ENCODE peak calls at places on chromosomes 4 and X, in four cellular contexts. B is ELR, F is GM23248, I is testis. T is an unnamed sample.

GRCh38 chrX:111837226-111837625 is 38.8 kb upstream of the TRPC5OS start:
- DNase-seq in B (no peak), F (no peak), I (no peak), T (no peak)

GRCh38 chr4:26462874-26463273 is 27.4 kb downstream of the CCKAR start:
- DNase-seq in B (no peak), F (no peak), I (no peak), T (no peak)

GRCh38 chr4:163846008-163846407 is 351.5 kb downstream of the TMA16 start:
- DNase-seq in B (no peak), F (no peak), I (no peak), T (no peak)

GRCh38 chr4:16686195-16686594 is 212.2 kb downstream of the LDB2 start:
- DNase-seq in B (peak), F (peak), I (no peak), T (no peak)

GRCh38 chr4:155889946-155890345 is 13.6 kb upstream of the TDO2 start:
- DNase-seq in B (no peak), F (peak), I (no peak), T (no peak)

GRCh38 chrX:104041003-104041402 is 1.2 kb downstream of the H2BW2 start:
- DNase-seq in B (no peak), F (no peak), I (no peak), T (no peak)

GRCh38 chrX:19811807-19812604 is 75.4 kb downstream of the SH3KBP1 start:
- DNase-seq in B (no peak), F (peak), I (no peak), T (no peak)

GRCh38 chrX:46574337-46574940 is 874 bp downstream of the CHST7 start:
- DNase-seq in B (peak), F (peak), I (no peak), T (peak)

GRCh38 chr4:43843501-43843900 is 605.1 kb downstream of the KCTD8 start:
- DNase-seq in B (peak), F (peak), I (no peak), T (no peak)

GRCh38 chrX:121823406-121823805 is 776.0 kb downstream of the GLUD2 start:
- DNase-seq in B (no peak), F (no peak), I (no peak), T (no peak)

GRCh38 chr4:80079255-80079923 is 6.4 kb upstream of the ANTXR2 start:
- DNase-seq in B (no peak), F (no peak), I (no peak), T (no peak)

GRCh38 chrX:68936186-68936585 is 107.4 kb downstream of the EFNB1 start:
- DNase-seq in B (no peak), F (no peak), I (no peak), T (no peak)

GRCh38 chr4:47785196-47785595 is 52.7 kb downstream of the CORIN start:
- DNase-seq in B (no peak), F (no peak), I (no peak), T (no peak)

GRCh38 chrX:136816970-136817369 is 36.2 kb upstream of the ARHGEF6 start:
- DNase-seq in B (peak), F (peak), I (no peak), T (no peak)

GRCh38 chr4:148286043-148286442 is 156.2 kb downstream of the NR3C2 start:
- DNase-seq in B (no peak), F (no peak), I (no peak), T (no peak)

GRCh38 chr4:153649572-153649991 is 34.5 kb upstream of the TLR2 start:
- DNase-seq in B (peak), F (peak), I (no peak), T (no peak)

GRCh38 chrX:47581731-47582647 is at the start of gene TIMP1:
- DNase-seq in B (peak), F (peak), I (peak), T (peak)

GRCh38 chr4:132001542-132001941 is 1147.6 kb upstream of the PCDH10 start:
- DNase-seq in B (peak), F (peak), I (no peak), T (no peak)

GRCh38 chr4:118758293-118758692 is 73.1 kb downstream of the METTL14 start:
- DNase-seq in B (no peak), F (no peak), I (no peak), T (no peak)

GRCh38 chrX:69501433-69501832 is 2.7 kb upstream of the NALF2 start:
- DNase-seq in B (no peak), F (no peak), I (peak), T (no peak)

GRCh38 chr4:141660880-141661279 is 24.5 kb downstream of the IL15 start:
- DNase-seq in B (no peak), F (peak), I (no peak), T (no peak)

GRCh38 chr4:69744157-69744478 is 16.3 kb downstream of the SULT1B1 start:
- DNase-seq in B (no peak), F (no peak), I (no peak), T (no peak)

GRCh38 chr4:7066006-7066405 is 1.9 kb downstream of the GRPEL1 start:
- DNase-seq in B (no peak), F (no peak), I (peak), T (no peak)

GRCh38 chr4:110636677-110637407 is 14.0 kb upstream of the PITX2 start:
- DNase-seq in B (peak), F (peak), I (no peak), T (no peak)

GRCh38 chrX:69066966-69067525 is 98.2 kb downstream of the PJA1 start:
- DNase-seq in B (no peak), F (peak), I (no peak), T (no peak)

GRCh38 chr4:8293131-8293975 is 23.8 kb downstream of the HTRA3 start:
- DNase-seq in B (no peak), F (no peak), I (no peak), T (no peak)

GRCh38 chr4:72591547-72591946 is 22.5 kb upstream of the ADAMTS3 start:
- DNase-seq in B (no peak), F (peak), I (no peak), T (no peak)

GRCh38 chrX:17736856-17737706 is at the start of gene SCML1:
- DNase-seq in B (peak), F (peak), I (peak), T (peak)

GRCh38 chr4:95087657-95088455 is 330.1 kb downstream of the BMPR1B start:
- DNase-seq in B (no peak), F (peak), I (no peak), T (no peak)

GRCh38 chr4:41887821-41888699 is 47.2 kb upstream of the TMEM33 start:
- DNase-seq in B (peak), F (peak), I (peak), T (no peak)

GRCh38 chr4:134668237-134668636 is 466.6 kb upstream of the PABPC4L start:
- DNase-seq in B (peak), F (no peak), I (no peak), T (no peak)

GRCh38 chr4:80309301-80310004 is 26.1 kb upstream of the CFAP299 start:
- DNase-seq in B (peak), F (peak), I (no peak), T (no peak)

GRCh38 chrX:148271263-148271662 is 229.2 kb upstream of the AFF2 start:
- DNase-seq in B (no peak), F (no peak), I (no peak), T (no peak)

GRCh38 chr4:184170996-184171395 is 46.7 kb downstream of the ENPP6 start:
- DNase-seq in B (peak), F (peak), I (no peak), T (no peak)

GRCh38 chr4:164357957-164358356 is 396.0 kb upstream of the SMIM31 start:
- DNase-seq in B (no peak), F (no peak), I (no peak), T (no peak)

GRCh38 chrX:54529166-54529558 is 857 bp upstream of the GNL3L start:
- DNase-seq in B (no peak), F (no peak), I (no peak), T (no peak)

GRCh38 chr4:10403633-10404445 is 53.4 kb downstream of the ZNF518B start:
- DNase-seq in B (peak), F (peak), I (peak), T (no peak)

GRCh38 chrX:45888518-45888917 is 656.7 kb downstream of the ZNF674 start:
- DNase-seq in B (no peak), F (no peak), I (no peak), T (no peak)

GRCh38 chr4:180333156-180333555 is 1910.0 kb upstream of the TENM3 start:
- DNase-seq in B (peak), F (no peak), I (no peak), T (no peak)